ENCODE peak calls at places on chromosomes 13 and 19, in six cellular contexts. M is H1, D is SK-N-SH, V is HepG2, E is K562, P is GM12878. R is an unnamed sample.

GRCh38 chr19:32363175-32363574 is 17.8 kb downstream of the ZNF507 start:
- DNase-seq in M (no peak), D (no peak), V (peak), E (no peak), P (no peak), R (no peak)

GRCh38 chr13:103178986-103179695 is 112.9 kb upstream of the SLC10A2 start:
- DNase-seq in M (no peak), D (no peak), V (no peak), E (no peak), P (peak), R (no peak)

GRCh38 chr19:31626941-31627340 is 277.7 kb upstream of the TSHZ3 start:
- DNase-seq in M (no peak), D (no peak), V (no peak), E (no peak), P (no peak), R (no peak)

GRCh38 chr13:24076636-24077035 is 83.9 kb upstream of the SPATA13 start:
- DNase-seq in M (no peak), D (no peak), V (no peak), E (no peak), P (no peak), R (no peak)

GRCh38 chr13:21061077-21061945 is at the start of gene LATS2:
- DNase-seq in M (peak), D (peak), V (peak), E (peak), P (peak), R (peak)

GRCh38 chr19:50703915-50704548 is 15.6 kb downstream of the SHANK1 start:
- DNase-seq in M (no peak), D (no peak), V (peak), E (peak), P (no peak), R (no peak)

GRCh38 chr13:58018020-58018419 is 386.5 kb downstream of the PCDH17 start:
- DNase-seq in M (no peak), D (no peak), V (no peak), E (no peak), P (no peak), R (no peak)

GRCh38 chr13:23921451-23921888 is 24.2 kb upstream of the C1QTNF9B start:
- DNase-seq in M (no peak), D (peak), V (peak), E (peak), P (no peak), R (peak)

GRCh38 chr13:24834902-24835510 is 71.0 kb downstream of the RNF17 start:
- DNase-seq in M (no peak), D (no peak), V (no peak), E (peak), P (no peak), R (no peak)

GRCh38 chr19:14347999-14348889 is 33.0 kb upstream of the ADGRE5 start:
- DNase-seq in M (peak), D (peak), V (peak), E (peak), P (no peak), R (peak)

DNA sequence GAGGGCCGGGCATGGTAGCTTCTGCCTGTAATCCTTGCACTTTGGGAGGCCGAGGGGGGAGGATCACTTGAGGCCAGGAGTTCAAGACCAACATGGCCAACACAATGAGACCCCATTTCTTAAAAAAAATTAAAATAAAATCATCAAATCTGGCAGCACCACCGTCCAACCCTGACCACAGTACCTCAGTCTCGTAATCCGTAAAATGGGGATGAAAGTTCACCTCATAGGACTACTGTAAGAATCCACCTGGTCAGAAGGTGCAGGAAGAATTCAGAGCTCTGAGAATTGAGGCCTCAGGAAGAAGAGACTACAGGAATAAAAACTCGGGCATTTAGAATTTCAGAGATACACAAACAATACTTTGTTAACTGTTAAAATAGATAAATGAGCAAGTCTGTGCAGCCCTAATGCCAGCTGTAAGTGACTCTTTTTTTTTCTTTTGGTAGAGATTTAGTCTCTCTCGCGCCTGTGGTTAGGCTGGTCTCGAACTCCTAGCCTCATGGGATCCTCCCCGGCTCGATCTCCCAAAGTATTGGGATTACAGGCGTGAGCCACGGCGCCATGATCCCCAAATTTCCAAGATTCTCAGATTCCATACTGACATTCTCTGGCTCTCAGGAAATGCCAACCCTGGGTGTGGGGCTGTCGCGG is 2.9 kb downstream of the PPP1R13L start:
- DNase-seq in M (no peak), D (no peak), V (no peak), E (no peak), P (no peak), R (no peak)
- TF ChIP-seq CTCF in M (no peak), D (no peak), V (no peak), E (no peak), P (no peak), R (no peak)

GRCh38 chr13:71797487-71797886 is 69.5 kb downstream of the DACH1 start:
- DNase-seq in M (no peak), D (no peak), V (no peak), E (no peak), P (no peak), R (no peak)

GRCh38 chr13:71801165-71801564 is 65.8 kb downstream of the DACH1 start:
- DNase-seq in M (no peak), D (no peak), V (no peak), E (no peak), P (no peak), R (no peak)

GRCh38 chr13:71799320-71799719 is 67.7 kb downstream of the DACH1 start:
- DNase-seq in M (no peak), D (no peak), V (no peak), E (no peak), P (no peak), R (no peak)

GRCh38 chr13:71801781-71802180 is 65.2 kb downstream of the DACH1 start:
- DNase-seq in M (no peak), D (peak), V (no peak), E (no peak), P (no peak), R (no peak)

DNA sequence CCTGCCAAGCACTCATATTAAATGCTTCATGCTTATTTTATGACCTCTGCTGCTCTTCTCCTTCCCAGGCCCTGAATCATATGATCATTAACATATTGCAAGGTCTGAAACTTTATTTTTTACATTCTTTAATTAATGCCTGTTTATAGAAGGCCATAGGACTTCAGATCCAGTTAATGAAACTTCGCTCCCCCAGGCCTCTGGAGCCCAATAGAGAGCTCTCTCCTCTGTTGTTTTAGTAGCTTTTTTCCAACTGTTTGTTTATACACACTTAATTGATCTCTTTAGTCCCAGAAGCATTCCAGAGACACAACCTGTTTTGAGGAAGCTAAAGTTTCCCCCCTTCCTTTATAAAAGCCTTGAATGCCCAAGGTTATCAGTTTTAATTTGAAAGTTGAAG is 68.3 kb downstream of the DACH1 start:
- DNase-seq in M (no peak), D (no peak), V (no peak), E (no peak), P (no peak), R (no peak)
- TF ChIP-seq GABPA in M (no peak), D (no peak), V (no peak), E (no peak), P (no peak), R (no peak)

GRCh38 chr13:74025369-74025768 is 108.8 kb downstream of the KLF12 start:
- DNase-seq in M (no peak), D (no peak), V (no peak), E (no peak), P (peak), R (no peak)

GRCh38 chr13:74026753-74027152 is 107.5 kb downstream of the KLF12 start:
- DNase-seq in M (peak), D (no peak), V (no peak), E (no peak), P (peak), R (no peak)

GRCh38 chr13:74024856-74025255 is 109.3 kb downstream of the KLF12 start:
- DNase-seq in M (no peak), D (no peak), V (peak), E (no peak), P (no peak), R (no peak)

GRCh38 chr13:74021507-74021906 is 112.7 kb downstream of the KLF12 start:
- DNase-seq in M (no peak), D (no peak), V (no peak), E (no peak), P (no peak), R (no peak)

DNA sequence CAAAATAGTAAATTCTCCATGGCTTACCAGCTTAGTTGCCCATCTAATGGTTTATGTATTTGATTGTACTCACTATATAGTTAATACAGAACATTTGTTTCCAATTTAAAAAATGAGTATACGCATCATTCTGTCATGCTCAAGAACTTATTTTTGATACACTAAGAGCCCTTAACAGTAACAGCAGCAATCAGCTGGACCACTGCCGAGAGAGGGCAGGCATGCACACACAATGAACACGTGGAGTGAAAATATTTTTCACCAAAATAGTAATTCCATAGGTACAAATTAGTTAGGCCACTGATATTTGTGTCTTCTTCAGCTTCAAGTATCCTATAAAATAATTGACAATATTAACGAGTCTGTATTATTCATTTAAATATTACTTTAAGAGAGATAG is 109.9 kb downstream of the KLF12 start:
- DNase-seq in M (no peak), D (no peak), V (peak), E (no peak), P (no peak), R (no peak)
- TF ChIP-seq CTCF in M (no peak), D (no peak), V (peak), E (no peak), P (no peak), R (no peak)

GRCh38 chr19:47026156-47026555 is 6.5 kb downstream of the NPAS1 start:
- DNase-seq in M (no peak), D (no peak), V (no peak), E (no peak), P (no peak), R (no peak)

GRCh38 chr19:47024502-47024901 is 4.9 kb downstream of the NPAS1 start:
- DNase-seq in M (no peak), D (no peak), V (no peak), E (no peak), P (no peak), R (no peak)

GRCh38 chr19:47026889-47027288 is 7.3 kb downstream of the NPAS1 start:
- DNase-seq in M (no peak), D (peak), V (no peak), E (no peak), P (no peak), R (no peak)

GRCh38 chr19:47027586-47028371 is 8.1 kb downstream of the NPAS1 start:
- DNase-seq in M (no peak), D (peak), V (no peak), E (no peak), P (no peak), R (no peak)

GRCh38 chr19:47028372-47028672 is 8.7 kb downstream of the NPAS1 start:
- DNase-seq in M (no peak), D (peak), V (no peak), E (no peak), P (no peak), R (no peak)
- TF ChIP-seq GABPA in M (no peak), D (no peak), V (no peak), E (no peak), P (no peak), R (no peak)

GRCh38 chr19:17775245-17775927 is 19.6 kb upstream of the B3GNT3 start:
- DNase-seq in M (peak), D (peak), V (peak), E (peak), P (no peak), R (peak)
- TF ChIP-seq CTCF in M (peak), D (peak), V (peak), E (peak), P (peak), R (peak)

R was measured in HL-60.